ENCODE peak calls at places on chromosomes 4 and X, in eight cellular contexts. One of them, this sample, is unnamed.
A peak's percentile ranks its signal among the peaks of the same experiment; 100 is the strongest.

GRCh38 chr4:1172228-1172851 is at the start of gene SPON2:
- DNase-seq in neural progenitor cell: peak; percentile 77
- DNase-seq in lower lobe of right lung: no peak
- DNase-seq in MM.1S: no peak
- DNase-seq in body of pancreas: no peak
- DNase-seq in left lung: no peak
- DNase-seq in heart right ventricle: peak; percentile 56
- DNase-seq in A549: no peak
- DNase-seq in this sample: peak; percentile 67

GRCh38 chr4:52925531-52925968 is 63.4 kb downstream of the RASL11B start:
- DNase-seq in A549: no peak
- DNase-seq in neural progenitor cell: peak; percentile 37
- DNase-seq in MM.1S: no peak
- DNase-seq in left lung: no peak
- DNase-seq in body of pancreas: no peak
- DNase-seq in lower lobe of right lung: no peak
- DNase-seq in heart right ventricle: no peak
- DNase-seq in this sample: no peak

GRCh38 chrX:54386314-54386713 is 28.5 kb upstream of the WNK3 start:
- DNase-seq in MM.1S: no peak
- DNase-seq in heart right ventricle: no peak
- DNase-seq in A549: no peak
- DNase-seq in neural progenitor cell: no peak
- DNase-seq in left lung: no peak
- DNase-seq in lower lobe of right lung: no peak
- DNase-seq in body of pancreas: no peak
- DNase-seq in this sample: no peak

GRCh38 chr4:65661469-65661868 is 8.8 kb downstream of the EPHA5 start:
- DNase-seq in MM.1S: peak; percentile 22
- DNase-seq in A549: peak; percentile 29
- DNase-seq in lower lobe of right lung: peak; percentile 34
- DNase-seq in heart right ventricle: no peak
- DNase-seq in neural progenitor cell: no peak
- DNase-seq in left lung: no peak
- DNase-seq in body of pancreas: peak; percentile 13
- DNase-seq in this sample: no peak

GRCh38 chrX:118698516-118699247 is 28.7 kb upstream of the IL13RA1 start:
- DNase-seq in heart right ventricle: no peak
- DNase-seq in left lung: no peak
- DNase-seq in lower lobe of right lung: no peak
- DNase-seq in neural progenitor cell: no peak
- DNase-seq in A549: no peak
- DNase-seq in MM.1S: no peak
- DNase-seq in body of pancreas: peak; percentile 28
- DNase-seq in this sample: no peak

GRCh38 chrX:7253565-7253964 is 105.6 kb upstream of the PUDP start:
- DNase-seq in A549: no peak
- DNase-seq in heart right ventricle: no peak
- DNase-seq in left lung: no peak
- DNase-seq in lower lobe of right lung: no peak
- DNase-seq in MM.1S: no peak
- DNase-seq in neural progenitor cell: no peak
- DNase-seq in body of pancreas: no peak
- DNase-seq in this sample: no peak

GRCh38 chrX:129653985-129654651 is 638 bp downstream of the APLN start:
- DNase-seq in left lung: no peak
- DNase-seq in lower lobe of right lung: no peak
- DNase-seq in A549: peak; percentile 35
- DNase-seq in neural progenitor cell: no peak
- DNase-seq in MM.1S: peak; percentile 57
- DNase-seq in body of pancreas: no peak
- DNase-seq in heart right ventricle: peak; percentile 33
- DNase-seq in this sample: no peak

GRCh38 chr4:4260185-4260751 is 12.2 kb upstream of the TMEM128 start:
- DNase-seq in body of pancreas: peak; percentile 9
- DNase-seq in MM.1S: peak; percentile 79
- DNase-seq in A549: peak; percentile 72
- DNase-seq in lower lobe of right lung: no peak
- DNase-seq in left lung: no peak
- DNase-seq in neural progenitor cell: no peak
- DNase-seq in heart right ventricle: no peak
- DNase-seq in this sample: no peak

GRCh38 chr4:6918345-6918744 is 8.7 kb downstream of the TBC1D14 start:
- DNase-seq in A549: no peak
- DNase-seq in MM.1S: no peak
- DNase-seq in left lung: no peak
- DNase-seq in heart right ventricle: no peak
- DNase-seq in body of pancreas: no peak
- DNase-seq in lower lobe of right lung: no peak
- DNase-seq in neural progenitor cell: no peak
- DNase-seq in this sample: no peak

GRCh38 chr4:167973513-167973912 is 118.8 kb upstream of the ANXA10 start:
- DNase-seq in MM.1S: no peak
- DNase-seq in lower lobe of right lung: no peak
- DNase-seq in heart right ventricle: no peak
- DNase-seq in left lung: no peak
- DNase-seq in neural progenitor cell: no peak
- DNase-seq in body of pancreas: no peak
- DNase-seq in A549: no peak
- DNase-seq in this sample: no peak

GRCh38 chr4:152083348-152083747 is 322.5 kb upstream of the GATB start:
- DNase-seq in neural progenitor cell: no peak
- DNase-seq in left lung: no peak
- DNase-seq in heart right ventricle: no peak
- DNase-seq in MM.1S: no peak
- DNase-seq in A549: no peak
- DNase-seq in body of pancreas: no peak
- DNase-seq in lower lobe of right lung: no peak
- DNase-seq in this sample: no peak

GRCh38 chr4:95360911-95361695 is 187.7 kb downstream of the UNC5C start:
- DNase-seq in neural progenitor cell: no peak
- DNase-seq in lower lobe of right lung: no peak
- DNase-seq in heart right ventricle: no peak
- DNase-seq in A549: no peak
- DNase-seq in MM.1S: no peak
- DNase-seq in left lung: no peak
- DNase-seq in body of pancreas: no peak
- DNase-seq in this sample: no peak

GRCh38 chrX:40096395-40097091 is 1.2 kb downstream of the BCOR start:
- DNase-seq in lower lobe of right lung: peak; percentile 62
- DNase-seq in A549: no peak
- DNase-seq in left lung: peak; percentile 63
- DNase-seq in neural progenitor cell: peak; percentile 61
- DNase-seq in body of pancreas: peak; percentile 60
- DNase-seq in heart right ventricle: peak; percentile 60
- DNase-seq in MM.1S: peak; percentile 53
- DNase-seq in this sample: peak; percentile 67

GRCh38 chr4:2057382-2058065 is 1.6 kb upstream of the NAT8L start:
- DNase-seq in body of pancreas: no peak
- DNase-seq in heart right ventricle: no peak
- DNase-seq in lower lobe of right lung: no peak
- DNase-seq in MM.1S: no peak
- DNase-seq in left lung: no peak
- DNase-seq in neural progenitor cell: no peak
- DNase-seq in A549: no peak
- DNase-seq in this sample: no peak

GRCh38 chrX:115616943-115617563 is 56.1 kb downstream of the PLS3 start:
- DNase-seq in lower lobe of right lung: no peak
- DNase-seq in body of pancreas: no peak
- DNase-seq in A549: peak; percentile 85
- DNase-seq in neural progenitor cell: no peak
- DNase-seq in left lung: no peak
- DNase-seq in MM.1S: no peak
- DNase-seq in heart right ventricle: no peak
- DNase-seq in this sample: no peak

GRCh38 chr4:3461515-3462291 is 1.4 kb upstream of the DOK7 start:
- DNase-seq in A549: no peak
- DNase-seq in neural progenitor cell: no peak
- DNase-seq in heart right ventricle: peak; percentile 81
- DNase-seq in body of pancreas: peak; percentile 97
- DNase-seq in left lung: peak; percentile 77
- DNase-seq in MM.1S: no peak
- DNase-seq in lower lobe of right lung: peak; percentile 82
- DNase-seq in this sample: peak; percentile 91

GRCh38 chr4:10080874-10081606 is 35.6 kb downstream of the WDR1 start:
- DNase-seq in A549: no peak
- DNase-seq in body of pancreas: no peak
- DNase-seq in heart right ventricle: no peak
- DNase-seq in MM.1S: no peak
- DNase-seq in left lung: peak; percentile 25
- DNase-seq in lower lobe of right lung: peak; percentile 36
- DNase-seq in neural progenitor cell: no peak
- DNase-seq in this sample: peak; percentile 34

GRCh38 chr4:85744950-85745349 is 270.0 kb downstream of the ARHGAP24 start:
- DNase-seq in lower lobe of right lung: no peak
- DNase-seq in MM.1S: no peak
- DNase-seq in left lung: no peak
- DNase-seq in heart right ventricle: no peak
- DNase-seq in neural progenitor cell: no peak
- DNase-seq in body of pancreas: no peak
- DNase-seq in A549: no peak
- DNase-seq in this sample: no peak

GRCh38 chr4:177681902-177682301 is 239.7 kb upstream of the AGA start:
- DNase-seq in left lung: no peak
- DNase-seq in heart right ventricle: no peak
- DNase-seq in neural progenitor cell: no peak
- DNase-seq in body of pancreas: no peak
- DNase-seq in lower lobe of right lung: no peak
- DNase-seq in MM.1S: no peak
- DNase-seq in A549: no peak
- DNase-seq in this sample: no peak

GRCh38 chr4:113436360-113436759 is 325.2 kb downstream of the CAMK2D start:
- DNase-seq in heart right ventricle: no peak
- DNase-seq in lower lobe of right lung: no peak
- DNase-seq in neural progenitor cell: no peak
- DNase-seq in left lung: no peak
- DNase-seq in A549: no peak
- DNase-seq in MM.1S: no peak
- DNase-seq in body of pancreas: peak; percentile 18
- DNase-seq in this sample: no peak

GRCh38 chr4:113434247-113434587 is 327.3 kb downstream of the CAMK2D start:
- DNase-seq in heart right ventricle: no peak
- DNase-seq in MM.1S: no peak
- DNase-seq in neural progenitor cell: no peak
- DNase-seq in lower lobe of right lung: no peak
- DNase-seq in A549: no peak
- DNase-seq in left lung: no peak
- DNase-seq in body of pancreas: no peak
- DNase-seq in this sample: no peak

GRCh38 chr4:113437124-113437523 is 324.4 kb downstream of the CAMK2D start:
- DNase-seq in heart right ventricle: no peak
- DNase-seq in A549: no peak
- DNase-seq in left lung: no peak
- DNase-seq in neural progenitor cell: no peak
- DNase-seq in MM.1S: no peak
- DNase-seq in body of pancreas: no peak
- DNase-seq in lower lobe of right lung: no peak
- DNase-seq in this sample: no peak

GRCh38 chr4:113433536-113434246 is 327.8 kb downstream of the CAMK2D start:
- DNase-seq in left lung: no peak
- DNase-seq in neural progenitor cell: no peak
- DNase-seq in heart right ventricle: no peak
- DNase-seq in MM.1S: no peak
- DNase-seq in body of pancreas: no peak
- DNase-seq in lower lobe of right lung: no peak
- DNase-seq in A549: no peak
- DNase-seq in this sample: no peak

GRCh38 chr4:113435893-113436292 is 325.6 kb downstream of the CAMK2D start:
- DNase-seq in heart right ventricle: peak; percentile 16
- DNase-seq in left lung: no peak
- DNase-seq in MM.1S: no peak
- DNase-seq in A549: no peak
- DNase-seq in neural progenitor cell: no peak
- DNase-seq in lower lobe of right lung: no peak
- DNase-seq in body of pancreas: peak; percentile 19
- DNase-seq in this sample: no peak
- H3K4me3 ChIP-seq in heart right ventricle: peak overlapping the region; percentile 13
- H3K4me3 ChIP-seq in left lung: no peak overlapping the region
- H3K4me3 ChIP-seq in MM.1S: no peak overlapping the region
- H3K4me3 ChIP-seq in A549: no peak overlapping the region
- H3K4me3 ChIP-seq in neural progenitor cell: no peak overlapping the region
- H3K4me3 ChIP-seq in lower lobe of right lung: no peak overlapping the region
- H3K4me3 ChIP-seq in body of pancreas: no peak overlapping the region
- H3K4me3 ChIP-seq in this sample: no peak overlapping the region

DNA sequence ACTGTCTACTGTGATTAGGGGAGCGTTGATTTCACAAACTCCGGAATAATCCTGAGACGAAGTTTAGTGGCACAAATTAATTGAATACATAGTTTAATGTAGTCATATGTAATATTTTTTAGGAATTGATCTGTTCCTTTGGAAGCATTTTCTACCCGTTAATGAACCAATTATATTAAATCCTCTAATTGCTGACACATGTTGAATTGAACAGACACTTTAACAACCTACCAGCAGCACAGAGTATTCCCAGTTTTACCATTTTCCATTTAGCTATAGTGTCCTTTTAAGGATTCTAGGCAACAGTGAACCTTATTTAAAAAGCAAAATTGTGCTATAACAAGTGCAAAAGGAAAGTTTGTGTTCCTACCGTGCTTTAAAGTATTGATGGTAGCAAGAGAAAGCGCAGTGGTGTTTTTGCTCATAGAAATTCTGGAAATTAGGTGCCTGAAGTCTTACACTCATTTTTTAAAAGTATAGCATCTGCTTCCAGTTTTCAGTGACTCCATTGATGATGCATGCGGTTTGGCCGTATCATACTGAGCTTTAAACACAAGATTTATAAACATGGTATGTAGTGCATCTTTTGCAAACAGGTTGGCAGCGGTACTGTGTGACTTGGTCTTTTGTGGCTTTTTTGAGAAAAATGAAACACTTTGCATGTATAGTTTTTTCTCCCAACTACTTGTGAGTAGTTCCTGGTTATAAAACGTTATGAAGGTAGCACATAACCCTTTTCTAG is 1.8 kb downstream of the DDX3X start:
- DNase-seq in body of pancreas: no peak
- DNase-seq in heart right ventricle: no peak
- DNase-seq in A549: no peak
- DNase-seq in lower lobe of right lung: no peak
- DNase-seq in left lung: no peak
- DNase-seq in MM.1S: no peak
- DNase-seq in neural progenitor cell: no peak
- DNase-seq in this sample: no peak
- H3K4me1 ChIP-seq in body of pancreas: peaks cover 26% of the 10 kb centered on the region
- H3K4me1 ChIP-seq in heart right ventricle: peaks cover 56% of the 10 kb centered on the region
- H3K4me1 ChIP-seq in A549: peaks cover 37% of the 10 kb centered on the region
- H3K4me1 ChIP-seq in lower lobe of right lung: peaks cover 38% of the 10 kb centered on the region
- H3K4me1 ChIP-seq in left lung: peaks cover 39% of the 10 kb centered on the region
- H3K4me1 ChIP-seq in MM.1S: peaks cover 12% of the 10 kb centered on the region
- H3K4me1 ChIP-seq in neural progenitor cell: peaks cover 20% of the 10 kb centered on the region
- H3K4me1 ChIP-seq in this sample: peaks cover 37% of the 10 kb centered on the region

GRCh38 chrX:148681605-148682004 is 181.2 kb downstream of the AFF2 start:
- DNase-seq in body of pancreas: no peak
- DNase-seq in A549: no peak
- DNase-seq in MM.1S: no peak
- DNase-seq in lower lobe of right lung: no peak
- DNase-seq in left lung: no peak
- DNase-seq in neural progenitor cell: no peak
- DNase-seq in heart right ventricle: no peak
- DNase-seq in this sample: no peak
- TF ChIP-seq CTCF in body of pancreas: no peak
- TF ChIP-seq CTCF in A549: no peak
- TF ChIP-seq CTCF in MM.1S: no peak
- TF ChIP-seq CTCF in lower lobe of right lung: no peak
- TF ChIP-seq CTCF in left lung: no peak
- TF ChIP-seq CTCF in neural progenitor cell: no peak
- TF ChIP-seq CTCF in heart right ventricle: no peak
- TF ChIP-seq CTCF in this sample: no peak

GRCh38 chr4:8208565-8208964 is 9.5 kb downstream of the SH3TC1 start:
- DNase-seq in neural progenitor cell: no peak
- DNase-seq in left lung: no peak
- DNase-seq in MM.1S: no peak
- DNase-seq in A549: no peak
- DNase-seq in body of pancreas: no peak
- DNase-seq in lower lobe of right lung: no peak
- DNase-seq in heart right ventricle: no peak
- DNase-seq in this sample: no peak
- H3K4me3 ChIP-seq in neural progenitor cell: no peak overlapping the region
- H3K4me3 ChIP-seq in left lung: no peak overlapping the region
- H3K4me3 ChIP-seq in MM.1S: no peak overlapping the region
- H3K4me3 ChIP-seq in A549: no peak overlapping the region
- H3K4me3 ChIP-seq in body of pancreas: no peak overlapping the region
- H3K4me3 ChIP-seq in lower lobe of right lung: no peak overlapping the region
- H3K4me3 ChIP-seq in heart right ventricle: no peak overlapping the region
- H3K4me3 ChIP-seq in this sample: no peak overlapping the region